ENCODE peak calls at places on chromosomes 11 and 22, in six cellular contexts. One of them, this sample, is unnamed.

GRCh38 chr22:19287076-19287724 is 4.3 kb downstream of the CLTCL1 start:
- DNase-seq in cardiac septum: no peak
- DNase-seq in astrocyte of the spinal cord: peak
- DNase-seq in EH: peak
- DNase-seq in stimulated activated CD4-positive, alpha-beta T cell treated with anti-CD3 and anti-CD28 coated beads, Interleukin-1b, Interleukin-23, amount 100 ng/mL, for 24 hours: no peak
- DNase-seq in stimulated activated CD8-positive, alpha-beta memory T cell treated with anti-CD3 and anti-CD28 coated beads, Interleukin-15, amount 100 ng/mL, for 4 hours: no peak
- DNase-seq in this sample: no peak

GRCh38 chr11:128624269-128625170 is 37.2 kb upstream of the ETS1 start:
- DNase-seq in cardiac septum: no peak
- DNase-seq in astrocyte of the spinal cord: no peak
- DNase-seq in EH: no peak
- DNase-seq in stimulated activated CD4-positive, alpha-beta T cell treated with anti-CD3 and anti-CD28 coated beads, Interleukin-1b, Interleukin-23, amount 100 ng/mL, for 24 hours: peak
- DNase-seq in stimulated activated CD8-positive, alpha-beta memory T cell treated with anti-CD3 and anti-CD28 coated beads, Interleukin-15, amount 100 ng/mL, for 4 hours: no peak
- DNase-seq in this sample: peak

GRCh38 chr22:47795477-47796127 is 1033.2 kb downstream of the TBC1D22A start:
- DNase-seq in cardiac septum: no peak
- DNase-seq in astrocyte of the spinal cord: no peak
- DNase-seq in EH: no peak
- DNase-seq in stimulated activated CD4-positive, alpha-beta T cell treated with anti-CD3 and anti-CD28 coated beads, Interleukin-1b, Interleukin-23, amount 100 ng/mL, for 24 hours: no peak
- DNase-seq in stimulated activated CD8-positive, alpha-beta memory T cell treated with anti-CD3 and anti-CD28 coated beads, Interleukin-15, amount 100 ng/mL, for 4 hours: no peak
- DNase-seq in this sample: peak

GRCh38 chr11:63099555-63099954 is 44.5 kb downstream of the SLC22A24 start:
- DNase-seq in cardiac septum: no peak
- DNase-seq in astrocyte of the spinal cord: no peak
- DNase-seq in EH: no peak
- DNase-seq in stimulated activated CD4-positive, alpha-beta T cell treated with anti-CD3 and anti-CD28 coated beads, Interleukin-1b, Interleukin-23, amount 100 ng/mL, for 24 hours: no peak
- DNase-seq in stimulated activated CD8-positive, alpha-beta memory T cell treated with anti-CD3 and anti-CD28 coated beads, Interleukin-15, amount 100 ng/mL, for 4 hours: no peak
- DNase-seq in this sample: no peak

GRCh38 chr11:128417607-128418324 is 169.6 kb downstream of the ETS1 start:
- DNase-seq in cardiac septum: no peak
- DNase-seq in astrocyte of the spinal cord: peak
- DNase-seq in EH: peak
- DNase-seq in stimulated activated CD4-positive, alpha-beta T cell treated with anti-CD3 and anti-CD28 coated beads, Interleukin-1b, Interleukin-23, amount 100 ng/mL, for 24 hours: no peak
- DNase-seq in stimulated activated CD8-positive, alpha-beta memory T cell treated with anti-CD3 and anti-CD28 coated beads, Interleukin-15, amount 100 ng/mL, for 4 hours: no peak
- DNase-seq in this sample: no peak

GRCh38 chr11:133560467-133560866 is 28.2 kb upstream of the OPCML start:
- DNase-seq in cardiac septum: no peak
- DNase-seq in astrocyte of the spinal cord: no peak
- DNase-seq in EH: no peak
- DNase-seq in stimulated activated CD4-positive, alpha-beta T cell treated with anti-CD3 and anti-CD28 coated beads, Interleukin-1b, Interleukin-23, amount 100 ng/mL, for 24 hours: no peak
- DNase-seq in stimulated activated CD8-positive, alpha-beta memory T cell treated with anti-CD3 and anti-CD28 coated beads, Interleukin-15, amount 100 ng/mL, for 4 hours: no peak
- DNase-seq in this sample: no peak

GRCh38 chr11:9017773-9018172 is 14.0 kb upstream of the NRIP3 start:
- DNase-seq in cardiac septum: peak
- DNase-seq in astrocyte of the spinal cord: no peak
- DNase-seq in EH: peak
- DNase-seq in stimulated activated CD4-positive, alpha-beta T cell treated with anti-CD3 and anti-CD28 coated beads, Interleukin-1b, Interleukin-23, amount 100 ng/mL, for 24 hours: no peak
- DNase-seq in stimulated activated CD8-positive, alpha-beta memory T cell treated with anti-CD3 and anti-CD28 coated beads, Interleukin-15, amount 100 ng/mL, for 4 hours: no peak
- DNase-seq in this sample: no peak

GRCh38 chr11:94134651-94135512 is 6.2 kb downstream of the PANX1 start:
- DNase-seq in cardiac septum: peak
- DNase-seq in astrocyte of the spinal cord: peak
- DNase-seq in EH: peak
- DNase-seq in stimulated activated CD4-positive, alpha-beta T cell treated with anti-CD3 and anti-CD28 coated beads, Interleukin-1b, Interleukin-23, amount 100 ng/mL, for 24 hours: peak
- DNase-seq in stimulated activated CD8-positive, alpha-beta memory T cell treated with anti-CD3 and anti-CD28 coated beads, Interleukin-15, amount 100 ng/mL, for 4 hours: no peak
- DNase-seq in this sample: no peak

GRCh38 chr11:71426413-71426812 is 21.8 kb downstream of the DHCR7 start:
- DNase-seq in cardiac septum: no peak
- DNase-seq in astrocyte of the spinal cord: no peak
- DNase-seq in EH: peak
- DNase-seq in stimulated activated CD4-positive, alpha-beta T cell treated with anti-CD3 and anti-CD28 coated beads, Interleukin-1b, Interleukin-23, amount 100 ng/mL, for 24 hours: no peak
- DNase-seq in stimulated activated CD8-positive, alpha-beta memory T cell treated with anti-CD3 and anti-CD28 coated beads, Interleukin-15, amount 100 ng/mL, for 4 hours: no peak
- DNase-seq in this sample: no peak

GRCh38 chr11:134240592-134240991 is 12.6 kb downstream of the THYN1 start:
- DNase-seq in cardiac septum: no peak
- DNase-seq in astrocyte of the spinal cord: no peak
- DNase-seq in EH: no peak
- DNase-seq in stimulated activated CD4-positive, alpha-beta T cell treated with anti-CD3 and anti-CD28 coated beads, Interleukin-1b, Interleukin-23, amount 100 ng/mL, for 24 hours: no peak
- DNase-seq in stimulated activated CD8-positive, alpha-beta memory T cell treated with anti-CD3 and anti-CD28 coated beads, Interleukin-15, amount 100 ng/mL, for 4 hours: no peak
- DNase-seq in this sample: no peak

GRCh38 chr22:38300197-38300945 is 16.9 kb downstream of the CSNK1E start:
- DNase-seq in cardiac septum: no peak
- DNase-seq in astrocyte of the spinal cord: no peak
- DNase-seq in EH: no peak
- DNase-seq in stimulated activated CD4-positive, alpha-beta T cell treated with anti-CD3 and anti-CD28 coated beads, Interleukin-1b, Interleukin-23, amount 100 ng/mL, for 24 hours: no peak
- DNase-seq in stimulated activated CD8-positive, alpha-beta memory T cell treated with anti-CD3 and anti-CD28 coated beads, Interleukin-15, amount 100 ng/mL, for 4 hours: no peak
- DNase-seq in this sample: no peak

GRCh38 chr11:34050536-34050935 is 995 bp upstream of the CAPRIN1 start:
- DNase-seq in cardiac septum: no peak
- DNase-seq in astrocyte of the spinal cord: peak
- DNase-seq in EH: no peak
- DNase-seq in stimulated activated CD4-positive, alpha-beta T cell treated with anti-CD3 and anti-CD28 coated beads, Interleukin-1b, Interleukin-23, amount 100 ng/mL, for 24 hours: no peak
- DNase-seq in stimulated activated CD8-positive, alpha-beta memory T cell treated with anti-CD3 and anti-CD28 coated beads, Interleukin-15, amount 100 ng/mL, for 4 hours: no peak
- DNase-seq in this sample: no peak

GRCh38 chr11:102309621-102310541 is 7.4 kb upstream of the BIRC3 start:
- DNase-seq in cardiac septum: no peak
- DNase-seq in astrocyte of the spinal cord: no peak
- DNase-seq in EH: no peak
- DNase-seq in stimulated activated CD4-positive, alpha-beta T cell treated with anti-CD3 and anti-CD28 coated beads, Interleukin-1b, Interleukin-23, amount 100 ng/mL, for 24 hours: no peak
- DNase-seq in stimulated activated CD8-positive, alpha-beta memory T cell treated with anti-CD3 and anti-CD28 coated beads, Interleukin-15, amount 100 ng/mL, for 4 hours: no peak
- DNase-seq in this sample: peak

GRCh38 chr11:130762342-130763037 is 153.8 kb downstream of the SNX19 start:
- DNase-seq in cardiac septum: no peak
- DNase-seq in astrocyte of the spinal cord: no peak
- DNase-seq in EH: no peak
- DNase-seq in stimulated activated CD4-positive, alpha-beta T cell treated with anti-CD3 and anti-CD28 coated beads, Interleukin-1b, Interleukin-23, amount 100 ng/mL, for 24 hours: no peak
- DNase-seq in stimulated activated CD8-positive, alpha-beta memory T cell treated with anti-CD3 and anti-CD28 coated beads, Interleukin-15, amount 100 ng/mL, for 4 hours: no peak
- DNase-seq in this sample: no peak

GRCh38 chr11:16831281-16832192 is 93.1 kb downstream of the C11orf58 start:
- DNase-seq in cardiac septum: no peak
- DNase-seq in astrocyte of the spinal cord: no peak
- DNase-seq in EH: peak
- DNase-seq in stimulated activated CD4-positive, alpha-beta T cell treated with anti-CD3 and anti-CD28 coated beads, Interleukin-1b, Interleukin-23, amount 100 ng/mL, for 24 hours: no peak
- DNase-seq in stimulated activated CD8-positive, alpha-beta memory T cell treated with anti-CD3 and anti-CD28 coated beads, Interleukin-15, amount 100 ng/mL, for 4 hours: no peak
- DNase-seq in this sample: no peak

GRCh38 chr11:15911377-15912044 is 444.8 kb downstream of the SOX6 start:
- DNase-seq in cardiac septum: peak
- DNase-seq in astrocyte of the spinal cord: peak
- DNase-seq in EH: peak
- DNase-seq in stimulated activated CD4-positive, alpha-beta T cell treated with anti-CD3 and anti-CD28 coated beads, Interleukin-1b, Interleukin-23, amount 100 ng/mL, for 24 hours: no peak
- DNase-seq in stimulated activated CD8-positive, alpha-beta memory T cell treated with anti-CD3 and anti-CD28 coated beads, Interleukin-15, amount 100 ng/mL, for 4 hours: no peak
- DNase-seq in this sample: no peak

GRCh38 chr22:29541845-29542244 is 11.7 kb downstream of the THOC5 start:
- DNase-seq in cardiac septum: no peak
- DNase-seq in astrocyte of the spinal cord: no peak
- DNase-seq in EH: no peak
- DNase-seq in stimulated activated CD4-positive, alpha-beta T cell treated with anti-CD3 and anti-CD28 coated beads, Interleukin-1b, Interleukin-23, amount 100 ng/mL, for 24 hours: no peak
- DNase-seq in stimulated activated CD8-positive, alpha-beta memory T cell treated with anti-CD3 and anti-CD28 coated beads, Interleukin-15, amount 100 ng/mL, for 4 hours: no peak
- DNase-seq in this sample: no peak

GRCh38 chr22:40484906-40485660 is 114.7 kb downstream of the SGSM3 start:
- DNase-seq in cardiac septum: no peak
- DNase-seq in astrocyte of the spinal cord: no peak
- DNase-seq in EH: peak
- DNase-seq in stimulated activated CD4-positive, alpha-beta T cell treated with anti-CD3 and anti-CD28 coated beads, Interleukin-1b, Interleukin-23, amount 100 ng/mL, for 24 hours: no peak
- DNase-seq in stimulated activated CD8-positive, alpha-beta memory T cell treated with anti-CD3 and anti-CD28 coated beads, Interleukin-15, amount 100 ng/mL, for 4 hours: no peak
- DNase-seq in this sample: no peak

GRCh38 chr22:40618400-40618799 is 18.1 kb downstream of the MRTFA start:
- DNase-seq in cardiac septum: no peak
- DNase-seq in astrocyte of the spinal cord: no peak
- DNase-seq in EH: no peak
- DNase-seq in stimulated activated CD4-positive, alpha-beta T cell treated with anti-CD3 and anti-CD28 coated beads, Interleukin-1b, Interleukin-23, amount 100 ng/mL, for 24 hours: no peak
- DNase-seq in stimulated activated CD8-positive, alpha-beta memory T cell treated with anti-CD3 and anti-CD28 coated beads, Interleukin-15, amount 100 ng/mL, for 4 hours: no peak
- DNase-seq in this sample: no peak

This sample was measured in spleen.